ENCODE peak calls at places on chromosomes 5 and 9, in ten cellular contexts. U is astrocyte, X is heart left ventricle, A is body of pancreas, K is bronchial epithelial cell, I is PC-3, T is DND-41, P is tibial nerve, O is sigmoid colon, F is HepG2. Q is an unnamed sample. For H3K27me3, the result is how much of the 10 kb centered on the place peaks cover.

GRCh38 chr5:143014017-143014651 is 244.0 kb downstream of the ARHGAP26 start:
- DNase-seq in U (peak), X (no peak), A (no peak), K (no peak), I (peak), T (peak), P (no peak), O (no peak), F (no peak), Q (no peak)

GRCh38 chr5:173089581-173089980 is 33.4 kb downstream of the CREBRF start:
- DNase-seq in U (no peak), X (no peak), A (no peak), K (no peak), I (no peak), T (no peak), P (no peak), O (no peak), F (no peak), Q (no peak)

GRCh38 chr5:108727154-108727638 is 20.5 kb upstream of the FER start:
- DNase-seq in U (no peak), X (peak), A (peak), K (peak), I (no peak), T (no peak), P (peak), O (peak), F (no peak), Q (no peak)

GRCh38 chr9:116087246-116087645 is 66.3 kb upstream of the PAPPA start:
- DNase-seq in U (peak), X (peak), A (peak), K (peak), I (peak), T (no peak), P (peak), O (no peak), F (no peak), Q (no peak)

GRCh38 chr5:59126665-59127354 is 543.9 kb downstream of the RAB3C start:
- DNase-seq in U (peak), X (no peak), A (no peak), K (peak), I (no peak), T (no peak), P (no peak), O (no peak), F (no peak), Q (no peak)

GRCh38 chr5:126137771-126138474 is 285.3 kb upstream of the GRAMD2B start:
- DNase-seq in U (peak), X (no peak), A (no peak), K (no peak), I (peak), T (no peak), P (no peak), O (no peak), F (no peak), Q (no peak)

GRCh38 chr9:35564658-35565061 is 40.4 kb upstream of the TESK1 start:
- DNase-seq in U (no peak), X (no peak), A (no peak), K (no peak), I (no peak), T (no peak), P (peak), O (no peak), F (no peak), Q (no peak)

GRCh38 chr9:136703231-136703870 is 9.0 kb upstream of the DIPK1B start:
- DNase-seq in U (no peak), X (no peak), A (no peak), K (no peak), I (no peak), T (peak), P (no peak), O (no peak), F (no peak), Q (no peak)

GRCh38 chr9:91101598-91102168 is 260.0 kb downstream of the AUH start:
- DNase-seq in U (no peak), X (no peak), A (no peak), K (no peak), I (no peak), T (peak), P (no peak), O (no peak), F (no peak), Q (no peak)

GRCh38 chr9:136303066-136303824 is 649 bp downstream of the CCDC187 start:
- DNase-seq in U (no peak), X (no peak), A (no peak), K (no peak), I (no peak), T (no peak), P (no peak), O (no peak), F (no peak), Q (no peak)

GRCh38 chr5:179882338-179882737 is 23.7 kb upstream of the MRNIP start:
- DNase-seq in U (no peak), X (no peak), A (no peak), K (no peak), I (no peak), T (no peak), P (no peak), O (no peak), F (no peak), Q (no peak)

DNA sequence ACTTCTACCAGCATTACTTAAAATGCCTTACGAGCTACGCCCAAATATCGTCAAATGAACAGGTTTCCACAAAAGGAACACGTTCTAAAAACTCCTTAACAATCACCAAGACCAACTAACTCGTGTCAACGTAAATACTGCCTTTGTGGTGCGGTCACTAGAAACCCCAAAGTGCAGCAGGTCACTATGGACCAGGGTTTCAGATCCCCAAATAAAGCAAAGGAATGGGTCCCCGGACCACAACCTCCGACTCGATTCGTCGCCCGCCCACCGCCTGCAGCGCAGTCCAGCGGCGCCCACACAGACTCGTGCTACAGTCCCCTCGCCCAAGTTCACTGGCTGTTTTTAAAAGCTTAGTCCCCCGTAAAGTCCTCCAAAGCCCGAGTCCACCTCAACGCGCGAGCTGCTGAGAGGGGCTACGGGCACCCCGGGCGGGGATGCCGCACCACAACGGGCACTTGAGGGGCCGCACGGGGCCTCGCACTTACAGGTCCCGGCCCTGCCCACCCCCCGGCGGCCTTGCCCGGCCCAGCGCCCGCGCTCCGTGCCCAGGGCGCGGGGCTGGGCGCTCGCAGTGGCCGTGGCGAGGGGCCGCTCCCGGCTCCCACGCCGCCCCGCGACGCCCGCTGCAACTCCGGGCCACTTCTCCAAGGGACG is 1.1 kb downstream of the NFIB start:
- DNase-seq in U (no peak), X (peak), A (peak), K (peak), I (peak), T (no peak), P (no peak), O (peak), F (no peak), Q (no peak)
- H3K27me3 ChIP-seq in U (under half), X (under half), A (under half), K (under half), I (under half), T (under half), P (under half), O (under half), F (under half), Q (under half)

GRCh38 chr5:2207966-2208544 is 325.3 kb upstream of the IRX4 start:
- DNase-seq in U (no peak), X (no peak), A (peak), K (no peak), I (peak), T (no peak), P (no peak), O (no peak), F (peak), Q (no peak)
- TF ChIP-seq CTCF in U (no peak), X (peak), A (no peak), K (no peak), I (peak), T (peak), P (no peak), O (no peak), F (peak), Q (no peak)

DNA sequence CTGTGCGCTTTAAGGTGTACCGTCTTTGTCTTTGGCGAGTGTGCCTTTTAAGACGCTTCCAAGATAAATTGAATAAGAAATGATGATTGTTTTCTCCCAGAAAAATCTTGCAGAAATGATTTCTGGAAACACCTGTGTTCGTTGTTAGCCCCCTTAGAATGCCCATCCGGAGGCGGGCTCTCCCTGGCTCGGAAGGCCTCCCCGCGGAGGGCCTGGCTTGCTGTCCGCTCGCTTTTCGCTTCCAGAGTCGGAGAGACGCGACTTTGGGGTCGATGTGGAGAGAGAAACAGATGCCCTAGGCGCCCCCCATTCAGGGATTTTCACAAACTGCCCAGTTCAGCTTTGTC is 23.9 kb downstream of the LECT2 start:
- DNase-seq in U (no peak), X (no peak), A (no peak), K (no peak), I (no peak), T (no peak), P (no peak), O (no peak), F (no peak), Q (no peak)
- H3K4me3 ChIP-seq in U (peak), X (no peak), A (no peak), K (no peak), I (no peak), T (no peak), P (no peak), O (no peak), F (peak), Q (no peak)

DNA sequence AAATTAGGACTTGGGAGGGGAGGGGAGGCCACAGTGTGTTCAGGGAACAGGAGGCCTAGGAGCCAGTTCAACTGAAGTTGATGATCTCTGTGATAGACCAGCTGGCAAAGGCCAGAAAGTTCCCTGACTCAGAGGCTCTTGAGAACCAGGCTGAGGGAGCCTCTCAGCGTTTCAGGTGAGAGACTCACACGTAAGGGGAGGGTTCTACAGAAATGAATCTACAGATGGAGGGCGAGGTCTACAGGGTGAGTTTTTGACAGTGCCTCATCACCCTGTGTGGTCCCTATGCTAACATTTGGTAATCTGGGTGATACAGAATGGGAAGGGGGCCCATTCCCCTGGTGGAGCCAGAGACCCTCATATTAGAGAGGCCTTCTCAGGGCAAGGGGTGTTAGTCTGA is 32.0 kb downstream of the ENHO start:
- DNase-seq in U (no peak), X (no peak), A (no peak), K (no peak), I (no peak), T (no peak), P (no peak), O (no peak), F (no peak), Q (no peak)
- H3K27me3 ChIP-seq in U (under half), X (under half), A (under half), K (under half), I (under half), T (under half), P (under half), O (under half), F (under half), Q (under half)

GRCh38 chr9:33230756-33231691 is 8.9 kb upstream of the SPINK4 start:
- DNase-seq in U (no peak), X (no peak), A (no peak), K (peak), I (peak), T (no peak), P (no peak), O (no peak), F (no peak), Q (no peak)

GRCh38 chr9:33227741-33228140 is 12.2 kb upstream of the SPINK4 start:
- DNase-seq in U (no peak), X (no peak), A (no peak), K (peak), I (no peak), T (no peak), P (no peak), O (no peak), F (no peak), Q (no peak)

GRCh38 chr9:33228606-33229005 is 11.4 kb upstream of the SPINK4 start:
- DNase-seq in U (no peak), X (no peak), A (peak), K (no peak), I (no peak), T (no peak), P (no peak), O (no peak), F (no peak), Q (no peak)

GRCh38 chr9:33227013-33227398 is 13.0 kb upstream of the SPINK4 start:
- DNase-seq in U (no peak), X (peak), A (no peak), K (no peak), I (no peak), T (no peak), P (peak), O (no peak), F (no peak), Q (peak)

GRCh38 chr9:33229359-33230120 is 10.4 kb upstream of the SPINK4 start:
- DNase-seq in U (no peak), X (no peak), A (peak), K (peak), I (peak), T (no peak), P (no peak), O (no peak), F (peak), Q (no peak)
- TF ChIP-seq CTCF in U (no peak), X (no peak), A (peak), K (peak), I (peak), T (no peak), P (no peak), O (no peak), F (peak), Q (no peak)

GRCh38 chr9:137948642-137949041 is 71.1 kb downstream of the CACNA1B start:
- DNase-seq in U (no peak), X (no peak), A (no peak), K (no peak), I (no peak), T (no peak), P (no peak), O (no peak), F (no peak), Q (no peak)
- H3K4me3 ChIP-seq in U (no peak), X (no peak), A (no peak), K (no peak), I (no peak), T (no peak), P (no peak), O (no peak), F (no peak), Q (no peak)